ENCODE peak calls at places on chromosome 7, in eight cellular contexts. One of them, this sample, is unnamed.

GRCh38 chr7:70619659-70620058 is 512.3 kb upstream of the GALNT17 start:
- DNase-seq in T-helper 17 cell: no peak
- DNase-seq in cardiac septum: no peak
- DNase-seq in hepatic stellate cell: no peak
- DNase-seq in central memory CD4-positive, alpha-beta T cell: no peak
- DNase-seq in PC-3: no peak
- DNase-seq in stomach: no peak
- DNase-seq in neural crest cell: no peak
- DNase-seq in this sample: no peak

GRCh38 chr7:99196536-99197288 is 11.2 kb downstream of the KPNA7 start:
- DNase-seq in neural crest cell: no peak
- DNase-seq in central memory CD4-positive, alpha-beta T cell: no peak
- DNase-seq in hepatic stellate cell: peak
- DNase-seq in T-helper 17 cell: no peak
- DNase-seq in stomach: no peak
- DNase-seq in cardiac septum: no peak
- DNase-seq in PC-3: peak
- DNase-seq in this sample: no peak

GRCh38 chr7:45157653-45158401 is at the start of gene RAMP3:
- DNase-seq in neural crest cell: no peak
- DNase-seq in cardiac septum: peak
- DNase-seq in hepatic stellate cell: no peak
- DNase-seq in stomach: no peak
- DNase-seq in central memory CD4-positive, alpha-beta T cell: no peak
- DNase-seq in PC-3: no peak
- DNase-seq in T-helper 17 cell: no peak
- DNase-seq in this sample: no peak

GRCh38 chr7:71311576-71311975 is 179.6 kb downstream of the GALNT17 start:
- DNase-seq in T-helper 17 cell: no peak
- DNase-seq in hepatic stellate cell: no peak
- DNase-seq in neural crest cell: no peak
- DNase-seq in central memory CD4-positive, alpha-beta T cell: no peak
- DNase-seq in stomach: no peak
- DNase-seq in cardiac septum: no peak
- DNase-seq in PC-3: no peak
- DNase-seq in this sample: no peak

GRCh38 chr7:133434246-133434865 is 181.5 kb downstream of the EXOC4 start:
- DNase-seq in PC-3: peak
- DNase-seq in central memory CD4-positive, alpha-beta T cell: no peak
- DNase-seq in cardiac septum: no peak
- DNase-seq in neural crest cell: no peak
- DNase-seq in stomach: no peak
- DNase-seq in hepatic stellate cell: peak
- DNase-seq in T-helper 17 cell: no peak
- DNase-seq in this sample: peak

GRCh38 chr7:117411539-117411938 is 15.8 kb downstream of the ASZ1 start:
- DNase-seq in neural crest cell: no peak
- DNase-seq in cardiac septum: no peak
- DNase-seq in stomach: no peak
- DNase-seq in T-helper 17 cell: no peak
- DNase-seq in hepatic stellate cell: no peak
- DNase-seq in PC-3: no peak
- DNase-seq in central memory CD4-positive, alpha-beta T cell: no peak
- DNase-seq in this sample: no peak

GRCh38 chr7:12630615-12630884 is 56.9 kb upstream of the ARL4A start:
- DNase-seq in T-helper 17 cell: no peak
- DNase-seq in stomach: no peak
- DNase-seq in cardiac septum: no peak
- DNase-seq in neural crest cell: no peak
- DNase-seq in PC-3: no peak
- DNase-seq in central memory CD4-positive, alpha-beta T cell: no peak
- DNase-seq in hepatic stellate cell: no peak
- DNase-seq in this sample: no peak

GRCh38 chr7:77655836-77656455 is 40.3 kb upstream of the RSBN1L start:
- DNase-seq in cardiac septum: no peak
- DNase-seq in stomach: no peak
- DNase-seq in hepatic stellate cell: no peak
- DNase-seq in neural crest cell: no peak
- DNase-seq in PC-3: peak
- DNase-seq in central memory CD4-positive, alpha-beta T cell: no peak
- DNase-seq in T-helper 17 cell: no peak
- DNase-seq in this sample: no peak

GRCh38 chr7:158123753-158124152 is 463.9 kb downstream of the PTPRN2 start:
- DNase-seq in PC-3: no peak
- DNase-seq in T-helper 17 cell: no peak
- DNase-seq in hepatic stellate cell: no peak
- DNase-seq in stomach: peak
- DNase-seq in central memory CD4-positive, alpha-beta T cell: no peak
- DNase-seq in cardiac septum: peak
- DNase-seq in neural crest cell: no peak
- DNase-seq in this sample: no peak

GRCh38 chr7:129370812-129371211 is 63.4 kb upstream of the STRIP2 start:
- DNase-seq in neural crest cell: no peak
- DNase-seq in T-helper 17 cell: no peak
- DNase-seq in hepatic stellate cell: no peak
- DNase-seq in stomach: no peak
- DNase-seq in PC-3: peak
- DNase-seq in cardiac septum: no peak
- DNase-seq in central memory CD4-positive, alpha-beta T cell: no peak
- DNase-seq in this sample: no peak

GRCh38 chr7:19713676-19714075 is 4.8 kb upstream of the POLR1F start:
- DNase-seq in central memory CD4-positive, alpha-beta T cell: peak
- DNase-seq in neural crest cell: peak
- DNase-seq in PC-3: peak
- DNase-seq in hepatic stellate cell: no peak
- DNase-seq in T-helper 17 cell: peak
- DNase-seq in stomach: no peak
- DNase-seq in cardiac septum: no peak
- DNase-seq in this sample: no peak

GRCh38 chr7:35415411-35415822 is 161.5 kb upstream of the TBX20 start:
- DNase-seq in neural crest cell: no peak
- DNase-seq in stomach: no peak
- DNase-seq in T-helper 17 cell: no peak
- DNase-seq in cardiac septum: peak
- DNase-seq in hepatic stellate cell: no peak
- DNase-seq in PC-3: no peak
- DNase-seq in central memory CD4-positive, alpha-beta T cell: no peak
- DNase-seq in this sample: no peak

GRCh38 chr7:113774182-113774807 is 144.5 kb downstream of the PPP1R3A start:
- DNase-seq in neural crest cell: no peak
- DNase-seq in hepatic stellate cell: peak
- DNase-seq in T-helper 17 cell: no peak
- DNase-seq in PC-3: peak
- DNase-seq in central memory CD4-positive, alpha-beta T cell: no peak
- DNase-seq in cardiac septum: no peak
- DNase-seq in stomach: no peak
- DNase-seq in this sample: peak

GRCh38 chr7:32660936-32661335 is 165.6 kb downstream of the AVL9 start:
- DNase-seq in T-helper 17 cell: no peak
- DNase-seq in PC-3: no peak
- DNase-seq in central memory CD4-positive, alpha-beta T cell: no peak
- DNase-seq in neural crest cell: no peak
- DNase-seq in hepatic stellate cell: no peak
- DNase-seq in cardiac septum: no peak
- DNase-seq in stomach: no peak
- DNase-seq in this sample: no peak

GRCh38 chr7:84701524-84702306 is 485.1 kb downstream of the SEMA3D start:
- DNase-seq in T-helper 17 cell: no peak
- DNase-seq in cardiac septum: no peak
- DNase-seq in PC-3: peak
- DNase-seq in stomach: peak
- DNase-seq in central memory CD4-positive, alpha-beta T cell: no peak
- DNase-seq in neural crest cell: no peak
- DNase-seq in hepatic stellate cell: peak
- DNase-seq in this sample: no peak

GRCh38 chr7:77687100-77687746 is 9.0 kb upstream of the RSBN1L start:
- DNase-seq in PC-3: peak
- DNase-seq in hepatic stellate cell: no peak
- DNase-seq in cardiac septum: no peak
- DNase-seq in central memory CD4-positive, alpha-beta T cell: peak
- DNase-seq in stomach: no peak
- DNase-seq in neural crest cell: no peak
- DNase-seq in T-helper 17 cell: no peak
- DNase-seq in this sample: no peak

GRCh38 chr7:33494473-33494872 is 365.1 kb downstream of the BBS9 start:
- DNase-seq in cardiac septum: no peak
- DNase-seq in central memory CD4-positive, alpha-beta T cell: no peak
- DNase-seq in PC-3: peak
- DNase-seq in stomach: no peak
- DNase-seq in neural crest cell: no peak
- DNase-seq in T-helper 17 cell: no peak
- DNase-seq in hepatic stellate cell: no peak
- DNase-seq in this sample: no peak

GRCh38 chr7:14841850-14842249 is 60.7 kb downstream of the DGKB start:
- DNase-seq in PC-3: peak
- DNase-seq in neural crest cell: no peak
- DNase-seq in hepatic stellate cell: no peak
- DNase-seq in stomach: no peak
- DNase-seq in cardiac septum: no peak
- DNase-seq in central memory CD4-positive, alpha-beta T cell: no peak
- DNase-seq in T-helper 17 cell: no peak
- DNase-seq in this sample: no peak

GRCh38 chr7:15305002-15305600 is 256.7 kb downstream of the AGMO start:
- DNase-seq in T-helper 17 cell: no peak
- DNase-seq in central memory CD4-positive, alpha-beta T cell: no peak
- DNase-seq in hepatic stellate cell: peak
- DNase-seq in neural crest cell: peak
- DNase-seq in stomach: peak
- DNase-seq in PC-3: peak
- DNase-seq in cardiac septum: no peak
- DNase-seq in this sample: no peak

GRCh38 chr7:74449809-74450397 is 3.8 kb upstream of the GTF2IRD1 start:
- DNase-seq in neural crest cell: peak
- DNase-seq in T-helper 17 cell: peak
- DNase-seq in stomach: peak
- DNase-seq in PC-3: peak
- DNase-seq in hepatic stellate cell: peak
- DNase-seq in central memory CD4-positive, alpha-beta T cell: peak
- DNase-seq in cardiac septum: no peak
- DNase-seq in this sample: peak

GRCh38 chr7:1883834-1884582 is 213.9 kb downstream of the ELFN1 start:
- DNase-seq in T-helper 17 cell: no peak
- DNase-seq in central memory CD4-positive, alpha-beta T cell: no peak
- DNase-seq in neural crest cell: no peak
- DNase-seq in hepatic stellate cell: no peak
- DNase-seq in cardiac septum: no peak
- DNase-seq in stomach: no peak
- DNase-seq in PC-3: no peak
- DNase-seq in this sample: no peak

GRCh38 chr7:54542920-54543539 is 855 bp downstream of the VSTM2A start:
- DNase-seq in T-helper 17 cell: no peak
- DNase-seq in cardiac septum: no peak
- DNase-seq in hepatic stellate cell: no peak
- DNase-seq in central memory CD4-positive, alpha-beta T cell: no peak
- DNase-seq in PC-3: peak
- DNase-seq in stomach: no peak
- DNase-seq in neural crest cell: peak
- DNase-seq in this sample: peak

GRCh38 chr7:114865564-114865963 is 56.3 kb upstream of the MDFIC start:
- DNase-seq in hepatic stellate cell: peak
- DNase-seq in central memory CD4-positive, alpha-beta T cell: peak
- DNase-seq in stomach: peak
- DNase-seq in cardiac septum: no peak
- DNase-seq in neural crest cell: peak
- DNase-seq in PC-3: peak
- DNase-seq in T-helper 17 cell: peak
- DNase-seq in this sample: peak

GRCh38 chr7:50342616-50343114 is 38.1 kb downstream of the IKZF1 start:
- DNase-seq in hepatic stellate cell: no peak
- DNase-seq in stomach: no peak
- DNase-seq in neural crest cell: no peak
- DNase-seq in T-helper 17 cell: no peak
- DNase-seq in central memory CD4-positive, alpha-beta T cell: peak
- DNase-seq in PC-3: no peak
- DNase-seq in cardiac septum: no peak
- DNase-seq in this sample: no peak

GRCh38 chr7:116569737-116570136 is 44.9 kb downstream of the CAV1 start:
- DNase-seq in neural crest cell: no peak
- DNase-seq in T-helper 17 cell: no peak
- DNase-seq in hepatic stellate cell: peak
- DNase-seq in PC-3: peak
- DNase-seq in stomach: no peak
- DNase-seq in central memory CD4-positive, alpha-beta T cell: no peak
- DNase-seq in cardiac septum: no peak
- DNase-seq in this sample: no peak

GRCh38 chr7:67854236-67854635 is 857.6 kb downstream of the TYW1 start:
- DNase-seq in neural crest cell: no peak
- DNase-seq in stomach: no peak
- DNase-seq in T-helper 17 cell: no peak
- DNase-seq in cardiac septum: no peak
- DNase-seq in central memory CD4-positive, alpha-beta T cell: no peak
- DNase-seq in PC-3: no peak
- DNase-seq in hepatic stellate cell: no peak
- DNase-seq in this sample: no peak

GRCh38 chr7:134789967-134790685 is 10.7 kb downstream of the CALD1 start:
- DNase-seq in neural crest cell: no peak
- DNase-seq in hepatic stellate cell: peak
- DNase-seq in PC-3: no peak
- DNase-seq in T-helper 17 cell: no peak
- DNase-seq in stomach: no peak
- DNase-seq in central memory CD4-positive, alpha-beta T cell: no peak
- DNase-seq in cardiac septum: no peak
- DNase-seq in this sample: no peak

GRCh38 chr7:159119851-159120539 is 24.7 kb downstream of the VIPR2 start:
- DNase-seq in T-helper 17 cell: no peak
- DNase-seq in PC-3: no peak
- DNase-seq in hepatic stellate cell: no peak
- DNase-seq in neural crest cell: no peak
- DNase-seq in cardiac septum: peak
- DNase-seq in central memory CD4-positive, alpha-beta T cell: no peak
- DNase-seq in stomach: no peak
- DNase-seq in this sample: no peak

GRCh38 chr7:104784678-104785077 is 229.3 kb upstream of the KMT2E start:
- DNase-seq in cardiac septum: no peak
- DNase-seq in PC-3: no peak
- DNase-seq in T-helper 17 cell: no peak
- DNase-seq in neural crest cell: no peak
- DNase-seq in central memory CD4-positive, alpha-beta T cell: no peak
- DNase-seq in hepatic stellate cell: no peak
- DNase-seq in stomach: no peak
- DNase-seq in this sample: no peak

GRCh38 chr7:27961255-27961654 is 219.3 kb downstream of the JAZF1 start:
- DNase-seq in hepatic stellate cell: no peak
- DNase-seq in central memory CD4-positive, alpha-beta T cell: no peak
- DNase-seq in stomach: no peak
- DNase-seq in PC-3: peak
- DNase-seq in T-helper 17 cell: no peak
- DNase-seq in neural crest cell: no peak
- DNase-seq in cardiac septum: no peak
- DNase-seq in this sample: no peak

GRCh38 chr7:20064181-20064970 is 152.8 kb downstream of the MACC1 start:
- DNase-seq in cardiac septum: no peak
- DNase-seq in neural crest cell: no peak
- DNase-seq in PC-3: no peak
- DNase-seq in hepatic stellate cell: peak
- DNase-seq in central memory CD4-positive, alpha-beta T cell: no peak
- DNase-seq in stomach: no peak
- DNase-seq in T-helper 17 cell: no peak
- DNase-seq in this sample: no peak

GRCh38 chr7:129308047-129308446 is 83.2 kb downstream of the AHCYL2 start:
- DNase-seq in hepatic stellate cell: no peak
- DNase-seq in neural crest cell: no peak
- DNase-seq in PC-3: no peak
- DNase-seq in T-helper 17 cell: no peak
- DNase-seq in central memory CD4-positive, alpha-beta T cell: no peak
- DNase-seq in cardiac septum: no peak
- DNase-seq in stomach: no peak
- DNase-seq in this sample: no peak

GRCh38 chr7:150738092-150739044 is 1.1 kb downstream of the GIMAP5 start:
- DNase-seq in cardiac septum: no peak
- DNase-seq in PC-3: peak
- DNase-seq in stomach: no peak
- DNase-seq in neural crest cell: no peak
- DNase-seq in hepatic stellate cell: no peak
- DNase-seq in central memory CD4-positive, alpha-beta T cell: no peak
- DNase-seq in T-helper 17 cell: no peak
- DNase-seq in this sample: no peak

GRCh38 chr7:151940048-151940845 is 16.0 kb upstream of the GALNTL5 start:
- DNase-seq in stomach: no peak
- DNase-seq in hepatic stellate cell: no peak
- DNase-seq in T-helper 17 cell: no peak
- DNase-seq in PC-3: peak
- DNase-seq in central memory CD4-positive, alpha-beta T cell: no peak
- DNase-seq in neural crest cell: no peak
- DNase-seq in cardiac septum: no peak
- DNase-seq in this sample: no peak